ENCODE peak calls at places on chromosomes 1 and 21, in nine cellular contexts. H is PC-3, X is endothelial cell of umbilical vein, C is tibial artery, V is stomach, A is spleen, E is psoas muscle, M is left lung, R is esophagus muscularis mucosa. J is an unnamed sample. For H3K4me1 and H3K27me3, the result is how much of the 10 kb centered on the place peaks cover.

GRCh38 chr1:170261669-170262068 is 115.9 kb downstream of the NTMT2 start:
- DNase-seq in H (no peak), X (no peak), C (no peak), V (no peak), A (no peak), E (no peak), M (no peak), R (no peak), J (no peak)

GRCh38 chr1:88973520-88974137 is 18.8 kb downstream of the KYAT3 start:
- DNase-seq in H (peak), X (peak), C (no peak), V (no peak), A (no peak), E (no peak), M (no peak), R (no peak), J (no peak)

GRCh38 chr1:25026757-25027450 is 96.8 kb upstream of the RUNX3 start:
- DNase-seq in H (no peak), X (no peak), C (no peak), V (no peak), A (no peak), E (no peak), M (no peak), R (no peak), J (no peak)

GRCh38 chr1:117782056-117782455 is 147.4 kb downstream of the GDAP2 start:
- DNase-seq in H (no peak), X (no peak), C (no peak), V (no peak), A (no peak), E (no peak), M (no peak), R (no peak), J (no peak)

GRCh38 chr1:26970810-26971209 is 10.5 kb upstream of the KDF1 start:
- DNase-seq in H (no peak), X (no peak), C (no peak), V (peak), A (no peak), E (no peak), M (no peak), R (no peak), J (no peak)

GRCh38 chr21:36126621-36127110 is 8.2 kb upstream of the CBR3 start:
- DNase-seq in H (no peak), X (no peak), C (no peak), V (peak), A (no peak), E (no peak), M (no peak), R (no peak), J (no peak)

GRCh38 chr1:83999316-83999819 is 436 bp upstream of the TTLL7 start:
- DNase-seq in H (peak), X (peak), C (peak), V (peak), A (peak), E (peak), M (peak), R (no peak), J (no peak)

GRCh38 chr1:23551849-23552248 is 7.5 kb downstream of the ID3 start:
- DNase-seq in H (no peak), X (no peak), C (no peak), V (no peak), A (no peak), E (no peak), M (no peak), R (no peak), J (no peak)

GRCh38 chr1:111221633-111222286 is 5.8 kb upstream of the CHI3L2 start:
- DNase-seq in H (no peak), X (no peak), C (no peak), V (no peak), A (no peak), E (no peak), M (no peak), R (no peak), J (peak)

GRCh38 chr1:231933711-231934626 is 307.4 kb downstream of the DISC1 start:
- DNase-seq in H (no peak), X (peak), C (no peak), V (no peak), A (no peak), E (no peak), M (no peak), R (no peak), J (no peak)

GRCh38 chr1:225692517-225692879 is 39.6 kb upstream of the ENAH start:
- DNase-seq in H (no peak), X (no peak), C (peak), V (no peak), A (no peak), E (no peak), M (no peak), R (no peak), J (no peak)

GRCh38 chr1:237789619-237790018 is 101.1 kb downstream of the ZP4 start:
- DNase-seq in H (no peak), X (no peak), C (no peak), V (no peak), A (no peak), E (no peak), M (no peak), R (no peak), J (no peak)

GRCh38 chr1:78667939-78668338 is 18.3 kb downstream of the IFI44 start:
- DNase-seq in H (no peak), X (no peak), C (no peak), V (no peak), A (no peak), E (no peak), M (no peak), R (no peak), J (no peak)

GRCh38 chr1:10122926-10123325 is 87.4 kb upstream of the KIF1B start:
- DNase-seq in H (peak), X (peak), C (no peak), V (no peak), A (no peak), E (no peak), M (no peak), R (no peak), J (no peak)

GRCh38 chr1:216246577-216246976 is 176.7 kb downstream of the USH2A start:
- DNase-seq in H (no peak), X (no peak), C (no peak), V (no peak), A (no peak), E (no peak), M (no peak), R (no peak), J (no peak)

GRCh38 chr1:184982002-184982954 is 8.0 kb upstream of the NIBAN1 start:
- DNase-seq in H (peak), X (peak), C (peak), V (peak), A (peak), E (peak), M (peak), R (peak), J (peak)

GRCh38 chr1:226798427-226799411 is 59.6 kb upstream of the ITPKB start:
- DNase-seq in H (no peak), X (peak), C (no peak), V (peak), A (peak), E (no peak), M (no peak), R (no peak), J (peak)

GRCh38 chr1:118788372-118788955 is 199.7 kb downstream of the TBX15 start:
- DNase-seq in H (peak), X (no peak), C (no peak), V (no peak), A (no peak), E (no peak), M (no peak), R (no peak), J (no peak)

GRCh38 chr1:32876341-32877210 is 5.9 kb upstream of the FNDC5 start:
- DNase-seq in H (peak), X (peak), C (peak), V (peak), A (peak), E (peak), M (peak), R (no peak), J (peak)

GRCh38 chr1:76314730-76315129 is 240.2 kb downstream of the ST6GALNAC3 start:
- DNase-seq in H (no peak), X (no peak), C (no peak), V (no peak), A (no peak), E (no peak), M (no peak), R (no peak), J (no peak)

GRCh38 chr1:78176448-78176847 is 130.7 kb downstream of the GIPC2 start:
- DNase-seq in H (peak), X (no peak), C (no peak), V (no peak), A (no peak), E (no peak), M (no peak), R (no peak), J (no peak)

GRCh38 chr1:71850936-71851335 is 431.4 kb downstream of the NEGR1 start:
- DNase-seq in H (no peak), X (no peak), C (no peak), V (no peak), A (no peak), E (no peak), M (no peak), R (no peak), J (no peak)

GRCh38 chr21:18298228-18298627 is 53.6 kb downstream of the CHODL start:
- DNase-seq in H (no peak), X (no peak), C (no peak), V (no peak), A (no peak), E (no peak), M (no peak), R (no peak), J (no peak)

GRCh38 chr1:36599828-36600227 is 117.1 kb upstream of the CSF3R start:
- DNase-seq in H (no peak), X (no peak), C (no peak), V (no peak), A (no peak), E (no peak), M (no peak), R (no peak), J (no peak)

GRCh38 chr1:63915121-63915520 is 141.3 kb downstream of the ROR1 start:
- DNase-seq in H (peak), X (peak), C (no peak), V (no peak), A (no peak), E (no peak), M (no peak), R (no peak), J (no peak)

GRCh38 chr1:145847827-145848226 is 2.4 kb downstream of the NUDT17 start:
- DNase-seq in H (no peak), X (no peak), C (no peak), V (no peak), A (no peak), E (no peak), M (no peak), R (no peak), J (no peak)

GRCh38 chr1:185733818-185734709 is at the start of gene HMCN1:
- DNase-seq in H (peak), X (peak), C (peak), V (peak), A (peak), E (peak), M (peak), R (no peak), J (no peak)

GRCh38 chr21:31186916-31187315 is 148.6 kb upstream of the KRTAP19-8 start:
- DNase-seq in H (no peak), X (no peak), C (no peak), V (no peak), A (no peak), E (no peak), M (no peak), R (no peak), J (peak)

GRCh38 chr21:31191553-31191952 is 152.5 kb downstream of the TIAM1 start:
- DNase-seq in H (no peak), X (no peak), C (no peak), V (no peak), A (no peak), E (no peak), M (no peak), R (no peak), J (no peak)

GRCh38 chr21:31187499-31187898 is 149.2 kb upstream of the KRTAP19-8 start:
- DNase-seq in H (no peak), X (no peak), C (no peak), V (no peak), A (no peak), E (no peak), M (no peak), R (no peak), J (no peak)

GRCh38 chr21:31193761-31194160 is 150.3 kb downstream of the TIAM1 start:
- DNase-seq in H (no peak), X (no peak), C (no peak), V (no peak), A (no peak), E (no peak), M (no peak), R (no peak), J (no peak)

GRCh38 chr21:31190516-31190915 is 152.2 kb upstream of the KRTAP19-8 start:
- DNase-seq in H (no peak), X (no peak), C (no peak), V (no peak), A (no peak), E (no peak), M (no peak), R (no peak), J (no peak)
- H3K4me1 ChIP-seq in H (under half), X (under half), C (under half), V (under half), A (under half), E (under half), M (under half), R (under half), J (under half)

GRCh38 chr1:7427901-7428300 is 343.2 kb upstream of the VAMP3 start:
- DNase-seq in H (no peak), X (peak), C (no peak), V (no peak), A (peak), E (peak), M (no peak), R (no peak), J (peak)

GRCh38 chr1:7429290-7429689 is 341.8 kb upstream of the VAMP3 start:
- DNase-seq in H (no peak), X (no peak), C (no peak), V (no peak), A (no peak), E (no peak), M (no peak), R (no peak), J (no peak)

GRCh38 chr1:7430646-7431045 is 340.4 kb upstream of the VAMP3 start:
- DNase-seq in H (no peak), X (no peak), C (no peak), V (no peak), A (no peak), E (peak), M (no peak), R (no peak), J (no peak)

GRCh38 chr1:7432102-7432895 is 338.8 kb upstream of the VAMP3 start:
- DNase-seq in H (no peak), X (no peak), C (no peak), V (no peak), A (peak), E (no peak), M (no peak), R (no peak), J (no peak)

DNA sequence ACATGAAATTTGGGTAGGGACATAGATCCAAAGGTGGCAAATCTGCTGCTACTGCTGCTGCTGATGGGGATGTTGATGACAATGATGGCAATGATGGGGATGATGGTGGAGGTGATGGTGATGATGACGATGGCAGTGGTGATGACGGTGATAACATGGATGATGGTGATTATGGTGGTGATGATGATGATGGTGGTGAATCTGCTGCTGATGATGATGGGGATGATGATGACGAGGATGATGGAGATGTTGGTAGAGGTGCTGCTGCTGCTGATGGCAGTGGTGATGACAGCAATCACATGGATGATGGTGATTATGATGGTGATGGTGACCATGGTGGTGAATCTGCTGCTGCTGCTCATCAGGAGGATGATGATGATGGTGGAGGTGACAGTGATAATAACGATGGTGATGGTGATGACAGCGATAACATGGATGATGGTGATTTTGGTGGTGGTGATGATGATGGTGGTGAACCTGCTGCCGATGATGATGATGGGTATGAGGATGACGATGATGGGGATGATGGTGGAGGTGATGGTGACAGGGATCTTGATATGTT is 341.0 kb upstream of the VAMP3 start:
- DNase-seq in H (no peak), X (no peak), C (no peak), V (no peak), A (peak), E (no peak), M (no peak), R (no peak), J (no peak)
- H3K27me3 ChIP-seq in H (under half), X (under half), C (under half), V (under half), A (under half), E (under half), M (under half), R (under half), J (under half)

GRCh38 chr21:41762236-41762635 is 4.6 kb downstream of the RIPK4 start:
- DNase-seq in H (peak), X (no peak), C (no peak), V (no peak), A (no peak), E (no peak), M (no peak), R (no peak), J (no peak)

GRCh38 chr21:41763996-41764395 is 2.9 kb downstream of the RIPK4 start:
- DNase-seq in H (no peak), X (no peak), C (no peak), V (no peak), A (no peak), E (no peak), M (no peak), R (no peak), J (no peak)

GRCh38 chr21:41764558-41765392 is 2.1 kb downstream of the RIPK4 start:
- DNase-seq in H (peak), X (no peak), C (no peak), V (peak), A (peak), E (no peak), M (no peak), R (no peak), J (no peak)

GRCh38 chr21:41762753-41763152 is 4.1 kb downstream of the RIPK4 start:
- DNase-seq in H (no peak), X (no peak), C (no peak), V (no peak), A (no peak), E (no peak), M (no peak), R (no peak), J (no peak)

GRCh38 chr21:41763398-41763931 is 3.4 kb downstream of the RIPK4 start:
- DNase-seq in H (peak), X (no peak), C (no peak), V (no peak), A (peak), E (no peak), M (no peak), R (no peak), J (no peak)
- H3K4me3 ChIP-seq in H (peak), X (no peak), C (no peak), V (no peak), A (no peak), E (no peak), M (no peak), R (no peak), J (no peak)

DNA sequence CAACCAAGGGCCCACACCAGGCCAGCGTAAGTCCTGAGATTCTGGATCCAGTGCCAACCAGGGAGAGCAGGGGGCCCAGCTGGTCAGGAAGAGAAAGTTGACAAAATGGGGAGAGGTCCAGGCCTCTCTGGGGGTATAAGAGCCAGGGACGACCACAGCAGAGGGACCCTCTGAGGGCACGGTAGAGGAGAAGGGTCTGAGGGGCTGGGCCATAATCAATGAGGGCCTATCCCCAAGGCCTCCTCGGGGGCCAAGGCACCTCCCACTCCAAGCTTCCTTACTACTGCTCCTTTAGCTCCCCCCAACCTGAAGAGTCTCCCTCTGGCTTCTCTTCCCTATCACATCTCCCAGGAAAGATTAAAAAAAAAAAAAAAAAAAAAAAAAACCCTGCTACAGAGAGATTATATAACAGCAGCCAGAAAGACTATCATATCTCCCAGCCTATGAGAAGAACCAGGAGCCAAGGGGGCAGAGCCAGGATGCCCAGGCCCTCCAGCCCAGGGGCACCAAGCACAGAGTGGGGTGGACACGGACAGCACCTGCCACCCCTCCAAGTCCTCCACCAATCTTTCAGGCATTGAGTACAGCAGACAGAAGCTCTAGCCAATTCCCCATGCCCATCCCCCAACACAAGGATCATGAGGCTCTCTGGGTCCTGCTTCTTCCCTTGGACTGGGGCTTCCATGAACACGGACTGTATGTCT is 2.7 kb downstream of the MEF2D start:
- DNase-seq in H (no peak), X (no peak), C (peak), V (no peak), A (peak), E (no peak), M (peak), R (no peak), J (no peak)
- H3K4me1 ChIP-seq in H (under half), X (under half), C (half or more), V (half or more), A (half or more), E (half or more), M (half or more), R (half or more), J (half or more)

GRCh38 chr1:22224091-22224490 is 81.2 kb upstream of the WNT4 start:
- DNase-seq in H (no peak), X (no peak), C (no peak), V (no peak), A (peak), E (no peak), M (peak), R (no peak), J (no peak)
- H3K27me3 ChIP-seq in H (under half), X (under half), C (under half), V (under half), A (under half), E (under half), M (under half), R (under half), J (under half)